ENCODE peak calls at places on chromosomes 12 and 14, in nine cellular contexts. One of them, this sample, is unnamed.

GRCh38 chr12:109758406-109759075 is 44.9 kb downstream of the FAM222A start:
- DNase-seq in thoracic aorta: no peak
- DNase-seq in pancreas: peak; percentile 30
- DNase-seq in right lobe of liver: peak; percentile 39
- DNase-seq in psoas muscle: no peak
- DNase-seq in K562: no peak
- DNase-seq in upper lobe of right lung: peak; percentile 46
- DNase-seq in H7: peak; percentile 53
- DNase-seq in adipocyte: no peak
- DNase-seq in this sample: no peak

GRCh38 chr12:31477669-31478068 is 113.3 kb downstream of the DENND5B start:
- DNase-seq in thoracic aorta: no peak
- DNase-seq in pancreas: no peak
- DNase-seq in right lobe of liver: no peak
- DNase-seq in psoas muscle: no peak
- DNase-seq in K562: no peak
- DNase-seq in upper lobe of right lung: no peak
- DNase-seq in H7: no peak
- DNase-seq in adipocyte: no peak
- DNase-seq in this sample: no peak

GRCh38 chr14:106129274-106129673 is 602.9 kb downstream of the TMEM121 start:
- DNase-seq in thoracic aorta: no peak
- DNase-seq in pancreas: no peak
- DNase-seq in right lobe of liver: no peak
- DNase-seq in psoas muscle: no peak
- DNase-seq in K562: no peak
- DNase-seq in upper lobe of right lung: no peak
- DNase-seq in H7: no peak
- DNase-seq in adipocyte: no peak
- DNase-seq in this sample: no peak

GRCh38 chr14:69291891-69292586 is 32.1 kb downstream of the GALNT16 start:
- DNase-seq in thoracic aorta: no peak
- DNase-seq in pancreas: no peak
- DNase-seq in right lobe of liver: no peak
- DNase-seq in psoas muscle: no peak
- DNase-seq in K562: no peak
- DNase-seq in upper lobe of right lung: no peak
- DNase-seq in H7: peak; percentile 34
- DNase-seq in adipocyte: no peak
- DNase-seq in this sample: no peak

GRCh38 chr14:30223385-30223785 is 295.7 kb upstream of the PRKD1 start:
- DNase-seq in thoracic aorta: peak; percentile 44
- DNase-seq in pancreas: peak; percentile 66
- DNase-seq in right lobe of liver: peak; percentile 90
- DNase-seq in psoas muscle: peak; percentile 33
- DNase-seq in K562: peak; percentile 1
- DNase-seq in upper lobe of right lung: peak; percentile 73
- DNase-seq in H7: no peak
- DNase-seq in adipocyte: peak; percentile 84
- DNase-seq in this sample: peak; percentile 41

GRCh38 chr12:47207829-47208248 is 128.1 kb upstream of the AMIGO2 start:
- DNase-seq in thoracic aorta: no peak
- DNase-seq in pancreas: no peak
- DNase-seq in right lobe of liver: no peak
- DNase-seq in psoas muscle: no peak
- DNase-seq in K562: no peak
- DNase-seq in upper lobe of right lung: no peak
- DNase-seq in H7: no peak
- DNase-seq in adipocyte: no peak
- DNase-seq in this sample: no peak

GRCh38 chr12:13154027-13154538 is 42.4 kb upstream of the EMP1 start:
- DNase-seq in thoracic aorta: no peak
- DNase-seq in pancreas: no peak
- DNase-seq in right lobe of liver: no peak
- DNase-seq in psoas muscle: no peak
- DNase-seq in K562: no peak
- DNase-seq in upper lobe of right lung: no peak
- DNase-seq in H7: no peak
- DNase-seq in adipocyte: peak; percentile 77
- DNase-seq in this sample: no peak

GRCh38 chr12:26524862-26525465 is 308.0 kb downstream of the ITPR2 start:
- DNase-seq in thoracic aorta: no peak
- DNase-seq in pancreas: no peak
- DNase-seq in right lobe of liver: no peak
- DNase-seq in psoas muscle: no peak
- DNase-seq in K562: peak; percentile 31
- DNase-seq in upper lobe of right lung: no peak
- DNase-seq in H7: no peak
- DNase-seq in adipocyte: peak; percentile 10
- DNase-seq in this sample: no peak

GRCh38 chr12:69679119-69679518 is 20.0 kb downstream of the BEST3 start:
- DNase-seq in thoracic aorta: no peak
- DNase-seq in pancreas: no peak
- DNase-seq in right lobe of liver: no peak
- DNase-seq in psoas muscle: no peak
- DNase-seq in K562: no peak
- DNase-seq in upper lobe of right lung: no peak
- DNase-seq in H7: no peak
- DNase-seq in adipocyte: no peak
- DNase-seq in this sample: no peak

GRCh38 chr12:4421590-4422031 is 24.0 kb downstream of the FGF6 start:
- DNase-seq in thoracic aorta: no peak
- DNase-seq in pancreas: no peak
- DNase-seq in right lobe of liver: no peak
- DNase-seq in psoas muscle: no peak
- DNase-seq in K562: peak; percentile 50
- DNase-seq in upper lobe of right lung: no peak
- DNase-seq in H7: peak; percentile 89
- DNase-seq in adipocyte: peak; percentile 76
- DNase-seq in this sample: peak; percentile 51

GRCh38 chr12:47935196-47935595 is 28.2 kb upstream of the TMEM106C start:
- DNase-seq in thoracic aorta: no peak
- DNase-seq in pancreas: no peak
- DNase-seq in right lobe of liver: no peak
- DNase-seq in psoas muscle: peak; percentile 45
- DNase-seq in K562: no peak
- DNase-seq in upper lobe of right lung: no peak
- DNase-seq in H7: no peak
- DNase-seq in adipocyte: peak; percentile 83
- DNase-seq in this sample: peak; percentile 57

GRCh38 chr12:57496822-57497221 is 9.0 kb downstream of the MARS1 start:
- DNase-seq in thoracic aorta: no peak
- DNase-seq in pancreas: no peak
- DNase-seq in right lobe of liver: no peak
- DNase-seq in psoas muscle: no peak
- DNase-seq in K562: no peak
- DNase-seq in upper lobe of right lung: no peak
- DNase-seq in H7: no peak
- DNase-seq in adipocyte: no peak
- DNase-seq in this sample: no peak
- H3K36me3 ChIP-seq in thoracic aorta: peaks cover 50% of the 10 kb centered on the region
- H3K36me3 ChIP-seq in pancreas: peaks cover 10% of the 10 kb centered on the region
- H3K36me3 ChIP-seq in right lobe of liver: peaks cover 25% of the 10 kb centered on the region
- H3K36me3 ChIP-seq in psoas muscle: peaks cover 19% of the 10 kb centered on the region
- H3K36me3 ChIP-seq in K562: peaks cover 68% of the 10 kb centered on the region
- H3K36me3 ChIP-seq in upper lobe of right lung: peaks cover 60% of the 10 kb centered on the region
- H3K36me3 ChIP-seq in H7: peaks cover 46% of the 10 kb centered on the region
- H3K36me3 ChIP-seq in adipocyte: peaks cover 63% of the 10 kb centered on the region
- H3K36me3 ChIP-seq in this sample: no peaks in the 10 kb centered on the region

DNA sequence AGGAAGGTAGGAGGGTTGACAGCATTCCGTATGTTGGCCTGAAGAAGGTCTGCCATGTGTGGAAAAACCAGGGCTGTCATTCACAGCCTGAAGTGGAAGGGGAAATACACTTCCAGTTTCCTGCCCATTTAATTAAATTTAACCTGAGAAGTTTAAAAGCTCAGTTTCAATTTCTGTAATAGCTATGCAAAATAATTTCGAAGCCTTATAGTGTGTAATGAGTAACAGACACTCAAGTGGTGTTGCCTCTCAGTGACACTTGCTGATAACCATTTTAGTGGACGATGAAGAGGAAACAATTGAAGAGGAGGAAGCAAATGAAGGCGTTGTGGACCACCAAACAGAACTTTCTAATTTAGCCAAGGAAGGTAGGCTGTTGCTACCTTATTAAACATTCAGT is 44.8 kb downstream of the EP400 start:
- DNase-seq in thoracic aorta: no peak
- DNase-seq in pancreas: no peak
- DNase-seq in right lobe of liver: no peak
- DNase-seq in psoas muscle: no peak
- DNase-seq in K562: no peak
- DNase-seq in upper lobe of right lung: no peak
- DNase-seq in H7: no peak
- DNase-seq in adipocyte: no peak
- DNase-seq in this sample: no peak
- H3K36me3 ChIP-seq in thoracic aorta: peaks cover 48% of the 10 kb centered on the region
- H3K36me3 ChIP-seq in pancreas: peaks cover 16% of the 10 kb centered on the region
- H3K36me3 ChIP-seq in right lobe of liver: peaks cover 33% of the 10 kb centered on the region
- H3K36me3 ChIP-seq in psoas muscle: peaks cover 4% of the 10 kb centered on the region
- H3K36me3 ChIP-seq in K562: peaks cover 77% of the 10 kb centered on the region
- H3K36me3 ChIP-seq in upper lobe of right lung: peaks cover 80% of the 10 kb centered on the region
- H3K36me3 ChIP-seq in H7: peaks cover 32% of the 10 kb centered on the region
- H3K36me3 ChIP-seq in adipocyte: peaks cover 77% of the 10 kb centered on the region
- H3K36me3 ChIP-seq in this sample: peaks cover 7% of the 10 kb centered on the region

GRCh38 chr12:54521291-54522062 is 23.9 kb downstream of the NCKAP1L start:
- DNase-seq in thoracic aorta: no peak
- DNase-seq in pancreas: no peak
- DNase-seq in right lobe of liver: no peak
- DNase-seq in psoas muscle: no peak
- DNase-seq in K562: no peak
- DNase-seq in upper lobe of right lung: no peak
- DNase-seq in H7: no peak
- DNase-seq in adipocyte: no peak
- DNase-seq in this sample: no peak
- H3K36me3 ChIP-seq in thoracic aorta: no peaks in the 10 kb centered on the region
- H3K36me3 ChIP-seq in pancreas: no peaks in the 10 kb centered on the region
- H3K36me3 ChIP-seq in right lobe of liver: no peaks in the 10 kb centered on the region
- H3K36me3 ChIP-seq in psoas muscle: no peaks in the 10 kb centered on the region
- H3K36me3 ChIP-seq in K562: peaks cover 23% of the 10 kb centered on the region
- H3K36me3 ChIP-seq in upper lobe of right lung: peaks cover 68% of the 10 kb centered on the region
- H3K36me3 ChIP-seq in H7: no peaks in the 10 kb centered on the region
- H3K36me3 ChIP-seq in adipocyte: no peaks in the 10 kb centered on the region
- H3K36me3 ChIP-seq in this sample: no peaks in the 10 kb centered on the region

GRCh38 chr12:64466178-64466577 is 14.3 kb downstream of the TBK1 start:
- DNase-seq in thoracic aorta: no peak
- DNase-seq in pancreas: no peak
- DNase-seq in right lobe of liver: no peak
- DNase-seq in psoas muscle: no peak
- DNase-seq in K562: no peak
- DNase-seq in upper lobe of right lung: no peak
- DNase-seq in H7: no peak
- DNase-seq in adipocyte: no peak
- DNase-seq in this sample: no peak

GRCh38 chr12:64470507-64470906 is 18.6 kb downstream of the TBK1 start:
- DNase-seq in thoracic aorta: no peak
- DNase-seq in pancreas: no peak
- DNase-seq in right lobe of liver: no peak
- DNase-seq in psoas muscle: no peak
- DNase-seq in K562: no peak
- DNase-seq in upper lobe of right lung: no peak
- DNase-seq in H7: no peak
- DNase-seq in adipocyte: no peak
- DNase-seq in this sample: no peak

GRCh38 chr12:64473176-64473575 is 21.3 kb downstream of the TBK1 start:
- DNase-seq in thoracic aorta: no peak
- DNase-seq in pancreas: no peak
- DNase-seq in right lobe of liver: no peak
- DNase-seq in psoas muscle: no peak
- DNase-seq in K562: no peak
- DNase-seq in upper lobe of right lung: no peak
- DNase-seq in H7: no peak
- DNase-seq in adipocyte: no peak
- DNase-seq in this sample: no peak

GRCh38 chr12:64468966-64469365 is 17.0 kb downstream of the TBK1 start:
- DNase-seq in thoracic aorta: no peak
- DNase-seq in pancreas: no peak
- DNase-seq in right lobe of liver: no peak
- DNase-seq in psoas muscle: no peak
- DNase-seq in K562: no peak
- DNase-seq in upper lobe of right lung: no peak
- DNase-seq in H7: no peak
- DNase-seq in adipocyte: no peak
- DNase-seq in this sample: no peak

DNA sequence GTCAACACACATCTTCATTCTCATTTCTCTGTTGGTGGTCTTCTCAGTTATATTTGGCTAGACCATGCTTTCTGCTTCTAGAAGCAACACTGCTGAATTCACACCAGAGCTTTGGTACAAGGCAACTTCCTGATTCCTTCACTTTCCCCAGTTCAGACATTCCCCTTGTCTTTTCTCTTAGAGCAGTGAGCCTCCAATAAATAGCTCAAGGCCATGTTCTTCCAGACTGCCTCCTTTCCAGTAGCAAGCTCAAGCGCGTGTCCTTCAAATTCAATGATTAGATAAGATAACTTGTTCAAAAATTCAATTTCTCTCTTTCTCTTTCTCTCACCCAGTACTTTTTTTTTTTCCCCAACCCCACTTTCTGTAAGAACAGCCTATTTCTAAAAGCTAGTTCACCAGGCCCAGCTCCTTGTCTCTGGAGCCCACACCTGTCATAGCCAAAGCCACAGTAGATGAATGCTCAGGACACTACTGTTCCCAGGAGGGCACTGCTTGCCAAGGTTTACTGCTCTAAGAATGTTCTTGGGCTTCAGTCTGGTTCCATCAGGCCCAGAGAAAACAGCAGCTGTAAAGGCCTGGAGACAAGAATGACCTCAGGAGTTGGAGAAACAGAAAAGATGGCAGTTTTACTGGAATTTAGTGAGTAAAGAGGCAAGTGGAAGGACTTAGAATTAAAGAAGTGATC is 17.7 kb downstream of the TBK1 start:
- DNase-seq in thoracic aorta: no peak
- DNase-seq in pancreas: no peak
- DNase-seq in right lobe of liver: no peak
- DNase-seq in psoas muscle: no peak
- DNase-seq in K562: no peak
- DNase-seq in upper lobe of right lung: no peak
- DNase-seq in H7: no peak
- DNase-seq in adipocyte: no peak
- DNase-seq in this sample: no peak
- H3K36me3 ChIP-seq in thoracic aorta: peaks cover 31% of the 10 kb centered on the region
- H3K36me3 ChIP-seq in pancreas: no peaks in the 10 kb centered on the region
- H3K36me3 ChIP-seq in right lobe of liver: peaks cover 26% of the 10 kb centered on the region
- H3K36me3 ChIP-seq in psoas muscle: peaks cover 12% of the 10 kb centered on the region
- H3K36me3 ChIP-seq in K562: peaks cover 83% of the 10 kb centered on the region
- H3K36me3 ChIP-seq in upper lobe of right lung: peaks cover 97% of the 10 kb centered on the region
- H3K36me3 ChIP-seq in H7: peaks cover 8% of the 10 kb centered on the region
- H3K36me3 ChIP-seq in adipocyte: peaks cover 86% of the 10 kb centered on the region
- H3K36me3 ChIP-seq in this sample: peaks cover 3% of the 10 kb centered on the region

GRCh38 chr12:122547330-122547729 is 20.3 kb downstream of the KNTC1 start:
- DNase-seq in thoracic aorta: no peak
- DNase-seq in pancreas: no peak
- DNase-seq in right lobe of liver: no peak
- DNase-seq in psoas muscle: no peak
- DNase-seq in K562: no peak
- DNase-seq in upper lobe of right lung: no peak
- DNase-seq in H7: no peak
- DNase-seq in adipocyte: no peak
- DNase-seq in this sample: no peak
- H3K36me3 ChIP-seq in thoracic aorta: no peaks in the 10 kb centered on the region
- H3K36me3 ChIP-seq in pancreas: no peaks in the 10 kb centered on the region
- H3K36me3 ChIP-seq in right lobe of liver: no peaks in the 10 kb centered on the region
- H3K36me3 ChIP-seq in psoas muscle: no peaks in the 10 kb centered on the region
- H3K36me3 ChIP-seq in K562: peaks cover 87% of the 10 kb centered on the region
- H3K36me3 ChIP-seq in upper lobe of right lung: peaks cover 34% of the 10 kb centered on the region
- H3K36me3 ChIP-seq in H7: peaks cover 21% of the 10 kb centered on the region
- H3K36me3 ChIP-seq in adipocyte: peaks cover 14% of the 10 kb centered on the region
- H3K36me3 ChIP-seq in this sample: no peaks in the 10 kb centered on the region